ENCODE peak calls at places on chromosomes 1 and 21, in seven cellular contexts. R is HepG2, B is HCT116, W is SK-N-SH, P is K562, F is GM12878, Q is H1. Y is an unnamed sample.

GRCh38 chr1:167770127-167770526 is 48.3 kb downstream of the MPZL1 start:
- DNase-seq in R (no peak), B (no peak), W (no peak), P (peak; percentile 41), F (no peak), Q (no peak), Y (no peak)

GRCh38 chr1:89179343-89179742 is 3.5 kb upstream of the GBP7 start:
- DNase-seq in R (no peak), B (no peak), W (no peak), P (no peak), F (no peak), Q (no peak), Y (no peak)

GRCh38 chr1:247330548-247331171 is 1.0 kb downstream of the ZNF496 start:
- DNase-seq in R (no peak), B (no peak), W (peak; percentile 51), P (no peak), F (no peak), Q (no peak), Y (no peak)

GRCh38 chr1:92315766-92316413 is 17.0 kb downstream of the RPAP2 start:
- DNase-seq in R (no peak), B (no peak), W (no peak), P (no peak), F (no peak), Q (no peak), Y (no peak)

GRCh38 chr1:43147625-43148319 is 24.3 kb downstream of the EBNA1BP2 start:
- DNase-seq in R (peak; percentile 6), B (peak; percentile 26), W (peak; percentile 91), P (peak; percentile 60), F (no peak), Q (peak; percentile 100), Y (peak; percentile 86)

GRCh38 chr1:78004719-78005346 is at the start of gene DNAJB4:
- DNase-seq in R (peak; percentile 95), B (peak; percentile 97), W (peak; percentile 61), P (peak; percentile 66), F (peak; percentile 96), Q (no peak), Y (peak; percentile 96)

GRCh38 chr1:63317007-63317813 is 5.2 kb upstream of the FOXD3 start:
- DNase-seq in R (peak; percentile 41), B (peak; percentile 78), W (peak; percentile 75), P (peak; percentile 80), F (no peak), Q (peak; percentile 93), Y (peak; percentile 87)

GRCh38 chr1:173249349-173249748 is 42.2 kb upstream of the TNFSF4 start:
- DNase-seq in R (no peak), B (no peak), W (no peak), P (no peak), F (no peak), Q (no peak), Y (no peak)

GRCh38 chr1:166029196-166029965 is 137.4 kb downstream of the FAM78B start:
- DNase-seq in R (no peak), B (no peak), W (no peak), P (no peak), F (no peak), Q (no peak), Y (no peak)

GRCh38 chr1:58249729-58250586 is 296.6 kb downstream of the OMA1 start:
- DNase-seq in R (peak; percentile 20), B (no peak), W (peak; percentile 84), P (no peak), F (no peak), Q (peak; percentile 83), Y (peak; percentile 2)

GRCh38 chr1:54380285-54380882 is 25.8 kb downstream of the SSBP3 start:
- DNase-seq in R (no peak), B (no peak), W (no peak), P (no peak), F (no peak), Q (no peak), Y (no peak)

GRCh38 chr1:92970990-92971689 is 9.9 kb upstream of the DIPK1A start:
- DNase-seq in R (no peak), B (no peak), W (no peak), P (no peak), F (no peak), Q (no peak), Y (no peak)

GRCh38 chr1:30807318-30808066 is 49.9 kb upstream of the LAPTM5 start:
- DNase-seq in R (no peak), B (no peak), W (peak; percentile 72), P (no peak), F (no peak), Q (no peak), Y (no peak)

GRCh38 chr1:31732751-31733289 is 29.0 kb upstream of the COL16A1 start:
- DNase-seq in R (no peak), B (no peak), W (peak; percentile 45), P (no peak), F (no peak), Q (no peak), Y (no peak)

GRCh38 chr1:30968220-30968971 is 59.8 kb upstream of the SDC3 start:
- DNase-seq in R (no peak), B (no peak), W (no peak), P (no peak), F (no peak), Q (no peak), Y (no peak)

GRCh38 chr1:201383647-201384405 is 6.3 kb upstream of the TNNT2 start:
- DNase-seq in R (no peak), B (no peak), W (no peak), P (no peak), F (no peak), Q (no peak), Y (no peak)

GRCh38 chr1:119674110-119674509 is 26.0 kb upstream of the ZNF697 start:
- DNase-seq in R (peak; percentile 42), B (no peak), W (no peak), P (no peak), F (no peak), Q (no peak), Y (no peak)

GRCh38 chr1:118978914-118979701 is 9.0 kb downstream of the TBX15 start:
- DNase-seq in R (no peak), B (no peak), W (peak; percentile 20), P (no peak), F (no peak), Q (no peak), Y (no peak)

GRCh38 chr1:76337777-76338176 is 263.2 kb downstream of the ST6GALNAC3 start:
- DNase-seq in R (no peak), B (no peak), W (peak; percentile 21), P (no peak), F (no peak), Q (no peak), Y (no peak)

GRCh38 chr1:119285482-119285881 is 83.1 kb upstream of the HAO2 start:
- DNase-seq in R (no peak), B (no peak), W (no peak), P (no peak), F (no peak), Q (no peak), Y (no peak)

GRCh38 chr1:203169770-203170520 is 5.7 kb downstream of the MYBPH start:
- DNase-seq in R (no peak), B (no peak), W (no peak), P (no peak), F (no peak), Q (no peak), Y (peak; percentile 41)

GRCh38 chr1:164733734-164734133 is 174.8 kb downstream of the PBX1 start:
- DNase-seq in R (no peak), B (no peak), W (no peak), P (no peak), F (no peak), Q (no peak), Y (no peak)

GRCh38 chr1:164733070-164733469 is 174.1 kb downstream of the PBX1 start:
- DNase-seq in R (no peak), B (peak; percentile 32), W (no peak), P (no peak), F (no peak), Q (no peak), Y (no peak)

GRCh38 chr1:164731161-164731747 is 172.3 kb downstream of the PBX1 start:
- DNase-seq in R (no peak), B (no peak), W (no peak), P (no peak), F (no peak), Q (no peak), Y (no peak)

GRCh38 chr1:164739189-164739588 is 180.2 kb downstream of the PBX1 start:
- DNase-seq in R (no peak), B (no peak), W (no peak), P (no peak), F (no peak), Q (no peak), Y (no peak)

GRCh38 chr1:164735315-164736052 is 176.5 kb downstream of the PBX1 start:
- DNase-seq in R (no peak), B (no peak), W (no peak), P (no peak), F (no peak), Q (no peak), Y (no peak)
- TF ChIP-seq JUND in R (no peak), B (no peak), W (peak; percentile 18), P (no peak), F (no peak), Q (no peak), Y (no peak)

GRCh38 chr1:25006770-25007169 is 76.7 kb upstream of the RUNX3 start:
- DNase-seq in R (no peak), B (no peak), W (no peak), P (no peak), F (no peak), Q (no peak), Y (no peak)
- TF ChIP-seq JUND in R (no peak), B (no peak), W (no peak), P (no peak), F (no peak), Q (no peak), Y (no peak)

DNA sequence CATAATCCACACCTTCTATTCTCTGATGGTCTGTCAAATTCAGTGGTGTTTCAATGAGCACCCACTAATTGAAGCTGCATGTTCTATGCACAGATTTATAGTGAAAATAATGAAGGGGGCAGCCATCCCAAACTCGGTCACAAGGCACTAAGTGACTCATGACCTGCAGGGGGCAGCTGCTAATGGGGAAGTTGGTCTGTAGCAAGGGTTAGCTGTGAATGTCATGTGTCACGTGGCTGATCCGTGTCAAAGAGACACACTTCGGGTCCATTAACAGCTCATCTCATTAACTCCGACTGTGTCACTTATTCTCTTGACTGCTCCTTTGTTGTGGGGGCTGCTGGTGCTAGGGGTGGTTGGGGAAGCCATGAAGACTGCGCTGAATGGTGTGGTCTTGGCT is 306.6 kb downstream of the PCP4 start:
- DNase-seq in R (no peak), B (no peak), W (no peak), P (no peak), F (no peak), Q (no peak), Y (no peak)
- TF ChIP-seq JUND in R (no peak), B (no peak), W (no peak), P (no peak), F (no peak), Q (no peak), Y (no peak)

DNA sequence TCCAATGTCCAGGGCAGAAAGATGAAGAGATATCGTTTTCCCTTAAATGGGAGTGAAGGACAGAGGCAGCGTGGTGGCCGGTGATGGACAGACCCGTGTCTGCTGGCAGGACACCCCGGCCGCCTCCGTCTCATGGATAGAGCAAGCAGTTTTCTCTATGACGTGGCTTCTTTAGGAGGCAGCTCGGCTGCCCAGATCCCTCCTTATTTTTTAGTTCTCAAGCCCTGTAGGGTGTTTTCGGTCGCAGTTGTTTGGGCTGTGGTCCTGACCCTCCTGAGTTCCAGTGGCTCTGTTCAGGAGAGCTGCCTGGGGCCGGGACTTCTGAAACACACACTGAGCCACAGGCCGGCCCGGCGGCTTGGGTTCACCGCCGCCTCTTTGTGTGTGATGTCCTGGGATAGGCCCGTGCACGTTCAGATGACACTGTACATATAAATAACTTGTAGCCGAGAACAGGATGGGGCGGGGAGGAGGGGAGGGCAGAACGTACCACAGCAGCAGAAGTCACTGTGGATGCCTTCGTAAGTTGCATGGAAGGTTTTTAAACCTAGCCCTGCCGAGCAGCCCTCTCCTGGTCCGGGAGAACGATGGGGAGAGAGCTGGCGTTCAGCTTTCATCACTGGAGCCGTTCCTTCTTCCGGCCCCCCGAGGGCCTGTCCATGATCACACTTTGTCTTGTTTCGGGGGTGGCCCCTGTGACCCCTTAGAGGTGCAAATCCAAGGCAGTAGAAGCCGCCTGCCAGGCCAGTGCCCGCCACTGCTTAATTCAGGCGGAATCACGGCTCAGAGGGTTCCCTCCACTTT is 65.2 kb downstream of the SIK1 start:
- DNase-seq in R (no peak), B (no peak), W (no peak), P (no peak), F (peak; percentile 73), Q (no peak), Y (no peak)
- TF ChIP-seq JUND in R (no peak), B (no peak), W (no peak), P (no peak), F (no peak), Q (no peak), Y (no peak)

Y was measured in T47D.